ENCODE peak calls at places on chromosomes 13 and 19, in nine cellular contexts. J, Y, V, D, S, R, H, N and I are unnamed samples.

GRCh38 chr19:39810424-39810823 is 23.5 kb downstream of the DYRK1B start:
- DNase-seq in J (no peak), Y (no peak), V (peak), D (no peak), S (no peak), R (no peak), H (no peak), N (no peak), I (no peak)

GRCh38 chr19:7540761-7541480 is 5.4 kb downstream of the PNPLA6 start:
- DNase-seq in J (no peak), Y (peak), V (no peak), D (peak), S (peak), R (no peak), H (no peak), N (no peak), I (peak)

GRCh38 chr13:102536695-102537485 is 59.9 kb upstream of the TPP2 start:
- DNase-seq in J (no peak), Y (no peak), V (peak), D (no peak), S (no peak), R (no peak), H (no peak), N (no peak), I (no peak)

GRCh38 chr19:4606921-4607678 is 32.2 kb upstream of the TNFAIP8L1 start:
- DNase-seq in J (peak), Y (no peak), V (peak), D (peak), S (peak), R (no peak), H (no peak), N (no peak), I (peak)

GRCh38 chr13:105395041-105395440 is 1140.4 kb downstream of the EFNB2 start:
- DNase-seq in J (no peak), Y (no peak), V (no peak), D (no peak), S (no peak), R (no peak), H (no peak), N (no peak), I (no peak)

GRCh38 chr13:51583875-51584730 is at the start of gene WDFY2:
- DNase-seq in J (peak), Y (peak), V (peak), D (peak), S (peak), R (peak), H (peak), N (peak), I (peak)

GRCh38 chr19:708154-709141 is at the start of gene PALM:
- DNase-seq in J (no peak), Y (no peak), V (peak), D (no peak), S (peak), R (no peak), H (no peak), N (no peak), I (peak)

GRCh38 chr13:31115616-31116015 is 46.1 kb downstream of the HSPH1 start:
- DNase-seq in J (no peak), Y (peak), V (peak), D (no peak), S (no peak), R (no peak), H (no peak), N (no peak), I (no peak)

GRCh38 chr13:113275387-113275786 is 21.7 kb upstream of the LAMP1 start:
- DNase-seq in J (no peak), Y (peak), V (peak), D (peak), S (peak), R (no peak), H (peak), N (no peak), I (peak)

GRCh38 chr19:1175020-1175419 is 952 bp upstream of the SBNO2 start:
- DNase-seq in J (no peak), Y (no peak), V (no peak), D (no peak), S (no peak), R (no peak), H (no peak), N (no peak), I (no peak)

GRCh38 chr13:42883771-42884170 is 102.4 kb downstream of the FAM216B start:
- DNase-seq in J (no peak), Y (no peak), V (peak), D (peak), S (no peak), R (no peak), H (peak), N (no peak), I (peak)

GRCh38 chr19:54644056-54644455 is 13.8 kb downstream of the LILRB1 start:
- DNase-seq in J (no peak), Y (no peak), V (no peak), D (no peak), S (no peak), R (no peak), H (no peak), N (no peak), I (no peak)

GRCh38 chr13:112616586-112617381 is 28.8 kb upstream of the TUBGCP3 start:
- DNase-seq in J (no peak), Y (no peak), V (peak), D (peak), S (no peak), R (no peak), H (peak), N (no peak), I (peak)

GRCh38 chr19:703651-704446 is 4.9 kb upstream of the PALM start:
- DNase-seq in J (no peak), Y (peak), V (peak), D (peak), S (peak), R (peak), H (peak), N (no peak), I (peak)

GRCh38 chr19:18608102-18608804 is 1.7 kb upstream of the CRLF1 start:
- DNase-seq in J (no peak), Y (no peak), V (no peak), D (no peak), S (no peak), R (no peak), H (no peak), N (no peak), I (no peak)

GRCh38 chr13:44068169-44068568 is 188.5 kb downstream of the LACC1 start:
- DNase-seq in J (no peak), Y (no peak), V (no peak), D (peak), S (no peak), R (no peak), H (no peak), N (no peak), I (peak)

GRCh38 chr19:1094978-1095701 is at the start of gene POLR2E:
- DNase-seq in J (peak), Y (peak), V (peak), D (peak), S (peak), R (peak), H (peak), N (peak), I (peak)

GRCh38 chr19:50461066-50461875 is 15.0 kb upstream of the EMC10 start:
- DNase-seq in J (peak), Y (peak), V (peak), D (peak), S (peak), R (peak), H (peak), N (no peak), I (peak)

GRCh38 chr13:97600438-97601080 is 166.6 kb downstream of the RAP2A start:
- DNase-seq in J (peak), Y (peak), V (no peak), D (peak), S (no peak), R (no peak), H (no peak), N (no peak), I (peak)

GRCh38 chr13:41505209-41505835 is 48.0 kb downstream of the RGCC start:
- DNase-seq in J (no peak), Y (no peak), V (no peak), D (peak), S (no peak), R (no peak), H (no peak), N (no peak), I (peak)

GRCh38 chr13:99053636-99054233 is 75.9 kb upstream of the DOCK9 start:
- DNase-seq in J (no peak), Y (no peak), V (no peak), D (no peak), S (no peak), R (no peak), H (no peak), N (no peak), I (no peak)

GRCh38 chr13:39496487-39496998 is 106.5 kb downstream of the LHFPL6 start:
- DNase-seq in J (no peak), Y (no peak), V (peak), D (no peak), S (no peak), R (no peak), H (no peak), N (no peak), I (no peak)

GRCh38 chr13:40562975-40563349 is 103.5 kb downstream of the FOXO1 start:
- DNase-seq in J (no peak), Y (no peak), V (no peak), D (no peak), S (no peak), R (no peak), H (no peak), N (no peak), I (peak)

GRCh38 chr13:98432638-98433037 is 144.3 kb downstream of the STK24 start:
- DNase-seq in J (no peak), Y (no peak), V (no peak), D (no peak), S (no peak), R (no peak), H (no peak), N (no peak), I (no peak)

GRCh38 chr19:15779756-15780476 is 7.5 kb upstream of the OR10H5 start:
- DNase-seq in J (peak), Y (peak), V (no peak), D (peak), S (peak), R (no peak), H (no peak), N (peak), I (peak)

GRCh38 chr13:27006519-27007161 is 165.0 kb downstream of the USP12 start:
- DNase-seq in J (no peak), Y (no peak), V (peak), D (peak), S (no peak), R (no peak), H (no peak), N (peak), I (peak)

GRCh38 chr19:24074720-24075119 is 12.3 kb upstream of the ZNF254 start:
- DNase-seq in J (no peak), Y (no peak), V (no peak), D (peak), S (no peak), R (no peak), H (no peak), N (no peak), I (no peak)

GRCh38 chr13:84481958-84482357 is 599.7 kb upstream of the SLITRK1 start:
- DNase-seq in J (no peak), Y (no peak), V (no peak), D (peak), S (no peak), R (no peak), H (no peak), N (no peak), I (peak)

GRCh38 chr13:109869312-109870237 is 83.2 kb upstream of the IRS2 start:
- DNase-seq in J (peak), Y (peak), V (peak), D (peak), S (peak), R (peak), H (no peak), N (peak), I (peak)

GRCh38 chr13:38684714-38685113 is 2.2 kb upstream of the FREM2 start:
- DNase-seq in J (no peak), Y (no peak), V (no peak), D (no peak), S (no peak), R (no peak), H (no peak), N (no peak), I (no peak)

GRCh38 chr13:75544681-75545333 is 4.8 kb upstream of the UCHL3 start:
- DNase-seq in J (no peak), Y (peak), V (no peak), D (peak), S (no peak), R (no peak), H (no peak), N (no peak), I (peak)

GRCh38 chr13:106499113-106499512 is 36.3 kb downstream of the EFNB2 start:
- DNase-seq in J (no peak), Y (no peak), V (no peak), D (no peak), S (no peak), R (no peak), H (no peak), N (no peak), I (peak)

GRCh38 chr13:66547685-66548084 is 682.5 kb downstream of the PCDH9 start:
- DNase-seq in J (no peak), Y (no peak), V (no peak), D (no peak), S (no peak), R (no peak), H (no peak), N (no peak), I (no peak)

GRCh38 chr19:40365613-40366401 is 17.3 kb downstream of the PLD3 start:
- DNase-seq in J (peak), Y (peak), V (peak), D (peak), S (peak), R (peak), H (no peak), N (peak), I (peak)

GRCh38 chr19:28705008-28705407 is 507.9 kb downstream of the UQCRFS1 start:
- DNase-seq in J (no peak), Y (peak), V (no peak), D (peak), S (no peak), R (no peak), H (peak), N (no peak), I (peak)